ENCODE peak calls at places on chromosomes 16 and 17, in five cellular contexts. Y is H9, X is HepG2, D is AG04450, P is lung. C is an unnamed sample.

GRCh38 chr17:61662771-61663170 is 71.8 kb upstream of the NACA2 start:
- DNase-seq in Y (no peak), X (no peak), D (no peak), P (no peak), C (no peak)

GRCh38 chr16:77840093-77840492 is 51.7 kb downstream of the VAT1L start:
- DNase-seq in Y (no peak), X (no peak), D (no peak), P (no peak), C (no peak)

GRCh38 chr16:79073560-79073959 is 527.0 kb downstream of the MAF start:
- DNase-seq in Y (no peak), X (no peak), D (no peak), P (no peak), C (no peak)

GRCh38 chr16:58197314-58198012 is 443 bp downstream of the CSNK2A2 start:
- DNase-seq in Y (no peak), X (no peak), D (no peak), P (no peak), C (no peak)

GRCh38 chr16:20760346-20760745 is 3.5 kb upstream of the ACSM3 start:
- DNase-seq in Y (no peak), X (no peak), D (no peak), P (no peak), C (no peak)

GRCh38 chr16:68529931-68530667 is 9.0 kb upstream of the ZFP90 start:
- DNase-seq in Y (peak), X (peak), D (peak), P (peak), C (peak)

GRCh38 chr17:81000631-81001357 is 9.2 kb downstream of the CHMP6 start:
- DNase-seq in Y (no peak), X (peak), D (no peak), P (no peak), C (no peak)

GRCh38 chr17:64236827-64237403 is 26.1 kb downstream of the TEX2 start:
- DNase-seq in Y (peak), X (peak), D (no peak), P (no peak), C (no peak)

GRCh38 chr16:53061701-53062159 is 6.9 kb downstream of the CHD9 start:
- DNase-seq in Y (no peak), X (peak), D (no peak), P (peak), C (no peak)

GRCh38 chr16:1054660-1055556 is 17.6 kb upstream of the SSTR5 start:
- DNase-seq in Y (peak), X (peak), D (peak), P (no peak), C (no peak)

GRCh38 chr17:63170795-63171194 is 204.8 kb downstream of the TANC2 start:
- DNase-seq in Y (no peak), X (no peak), D (no peak), P (no peak), C (no peak)

GRCh38 chr16:8878523-8878911 is 3.6 kb upstream of the LITAFD start:
- DNase-seq in Y (no peak), X (no peak), D (peak), P (no peak), C (peak)

GRCh38 chr16:18936727-18937340 is 10.6 kb upstream of the SMG1 start:
- DNase-seq in Y (no peak), X (peak), D (no peak), P (no peak), C (no peak)

GRCh38 chr17:7667616-7668406 is 17.1 kb downstream of the ATP1B2 start:
- DNase-seq in Y (no peak), X (no peak), D (no peak), P (no peak), C (no peak)

GRCh38 chr17:57276621-57277020 is 20.3 kb downstream of the MSI2 start:
- DNase-seq in Y (no peak), X (no peak), D (no peak), P (no peak), C (no peak)

GRCh38 chr17:16814439-16814838 is 124.4 kb downstream of the CCDC144A start:
- DNase-seq in Y (peak), X (no peak), D (no peak), P (no peak), C (no peak)

GRCh38 chr17:74748529-74749261 is at the start of gene NHERF1:
- DNase-seq in Y (no peak), X (peak), D (peak), P (peak), C (peak)
- TF ChIP-seq CTCF in Y (peak), X (peak), D (peak), P (no peak), C (peak)

GRCh38 chr17:44071772-44072171 is 1.2 kb downstream of the G6PC3 start:
- DNase-seq in Y (peak), X (no peak), D (no peak), P (no peak), C (no peak)
- H3K27ac ChIP-seq in Y (no peak), X (peak), D (peak), P (peak), C (peak)

GRCh38 chr16:84165746-84166145 is 20.6 kb downstream of the DNAAF1 start:
- DNase-seq in Y (no peak), X (no peak), D (no peak), P (no peak), C (no peak)
- TF ChIP-seq CTCF in Y (no peak), X (no peak), D (no peak), P (no peak), C (no peak)

DNA sequence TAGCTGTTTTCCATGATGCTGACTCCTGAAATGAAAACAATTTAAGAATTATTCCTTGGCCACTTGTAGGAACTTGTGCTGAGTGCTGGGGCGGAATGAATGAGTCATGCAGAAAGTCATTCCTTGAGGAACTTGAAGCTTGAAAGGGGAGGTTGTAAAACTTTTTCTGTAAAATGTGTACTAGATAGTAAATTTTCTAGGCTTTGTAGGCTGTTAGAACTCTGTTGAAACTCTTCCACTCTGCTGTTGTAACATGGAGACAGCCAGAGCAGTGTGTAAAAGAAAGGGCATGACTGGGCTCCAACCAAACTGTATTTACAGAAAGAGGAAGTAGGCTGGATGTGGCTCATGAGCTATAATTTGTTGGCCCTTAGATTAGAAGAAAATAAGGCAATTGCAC is 46.1 kb downstream of the ABCA8 start:
- DNase-seq in Y (no peak), X (peak), D (peak), P (peak), C (peak)
- H3K27ac ChIP-seq in Y (no peak), X (peak), D (peak), P (peak), C (peak)

GRCh38 chr17:49021768-49022103 is 24.6 kb downstream of the IGF2BP1 start:
- DNase-seq in Y (no peak), X (no peak), D (no peak), P (no peak), C (no peak)
- TF ChIP-seq CTCF in Y (no peak), X (no peak), D (no peak), P (no peak), C (no peak)

GRCh38 chr16:4347765-4348509 is 3.2 kb downstream of the PAM16 start:
- DNase-seq in Y (no peak), X (no peak), D (no peak), P (peak), C (no peak)
- H3K27ac ChIP-seq in Y (no peak), X (peak), D (no peak), P (no peak), C (no peak)

C was measured in foreskin keratinocyte.